ENCODE peak calls at places on chromosomes 11 and 22, in five cellular contexts. X is stimulated activated effector memory CD8-positive, alpha-beta T cell treated with anti-CD3 and anti-CD28 coated beads, Interleukin-12 subunit alpha, Interleukin-12 subunit beta, amount 100 ng/mL, for 72 hours; M is AG08396; W is NCI-H1092; Z is Ammon's horn. J is an unnamed sample.

GRCh38 chr22:39263626-39264025 is 18.8 kb upstream of the PDGFB start:
- DNase-seq in M (no peak), X (no peak), Z (no peak), W (no peak), J (no peak)

GRCh38 chr11:80136991-80137390 is 696.2 kb upstream of the TENM4 start:
- DNase-seq in Z (no peak), W (no peak), X (no peak), M (no peak), J (no peak)

GRCh38 chr11:110710520-110711381 is 1.5 kb downstream of the ARHGAP20 start:
- DNase-seq in M (peak; percentile 66), Z (peak; percentile 33), W (peak; percentile 35), X (no peak), J (peak; percentile 28)

GRCh38 chr22:36879775-36880174 is 19.0 kb downstream of the NCF4 start:
- DNase-seq in W (no peak), Z (no peak), X (no peak), M (peak; percentile 25), J (no peak)

GRCh38 chr11:64062185-64063039 is 26.7 kb downstream of the FLRT1 start:
- DNase-seq in Z (no peak), X (no peak), M (no peak), W (no peak), J (no peak)

GRCh38 chr11:103433380-103433779 is 324.2 kb downstream of the DYNC2H1 start:
- DNase-seq in X (no peak), M (peak; percentile 63), Z (no peak), W (no peak), J (no peak)

GRCh38 chr11:72738199-72739141 is 13.7 kb downstream of the ARAP1 start:
- DNase-seq in X (no peak), W (no peak), M (peak; percentile 70), Z (no peak), J (peak; percentile 56)

GRCh38 chr11:113977701-113978100 is 2.8 kb downstream of the HTR3A start:
- DNase-seq in X (no peak), M (no peak), W (no peak), Z (no peak), J (no peak)

GRCh38 chr22:27065259-27065658 is 407.9 kb downstream of the MIAT start:
- DNase-seq in W (no peak), X (no peak), Z (no peak), M (no peak), J (no peak)

GRCh38 chr11:33557201-33557600 is 143.4 kb downstream of the C11orf91 start:
- DNase-seq in W (no peak), Z (no peak), X (no peak), M (peak; percentile 34), J (no peak)

GRCh38 chr11:120399312-120399711 is 63.1 kb downstream of the ARHGEF12 start:
- DNase-seq in W (no peak), M (no peak), X (no peak), Z (no peak), J (no peak)

GRCh38 chr11:24239016-24239720 is 257.7 kb upstream of the LUZP2 start:
- DNase-seq in X (no peak), Z (peak; percentile 7), W (no peak), M (peak; percentile 50), J (no peak)

GRCh38 chr11:27055065-27055682 is 14.6 kb downstream of the BBOX1 start:
- DNase-seq in X (no peak), W (no peak), Z (no peak), M (no peak), J (peak; percentile 79)

GRCh38 chr11:111939836-111940604 is 2.9 kb downstream of the DIXDC1 start:
- DNase-seq in W (no peak), X (no peak), Z (no peak), M (peak; percentile 73), J (no peak)

GRCh38 chr11:15775051-15775541 is 581.2 kb downstream of the SOX6 start:
- DNase-seq in M (no peak), W (no peak), X (no peak), Z (no peak), J (no peak)

GRCh38 chr22:39520874-39521857 is 804 bp downstream of the ATF4 start:
- DNase-seq in Z (peak; percentile 61), M (peak; percentile 78), X (peak; percentile 68), W (peak; percentile 31), J (peak; percentile 92)

GRCh38 chr22:23068096-23068831 is 2.1 kb upstream of the GNAZ start:
- DNase-seq in Z (no peak), X (no peak), W (no peak), M (no peak), J (no peak)

GRCh38 chr11:118757881-118758399 is 33.0 kb downstream of the DDX6 start:
- DNase-seq in W (no peak), M (no peak), X (no peak), Z (peak; percentile 80), J (no peak)

GRCh38 chr11:19176629-19177186 is 25.1 kb downstream of the CSRP3 start:
- DNase-seq in M (no peak), X (no peak), W (no peak), Z (no peak), J (no peak)

GRCh38 chr22:21026783-21027692 is 5.3 kb downstream of the SLC7A4 start:
- DNase-seq in X (no peak), M (peak; percentile 66), Z (no peak), W (peak; percentile 65), J (no peak)

J was measured in hepatocyte.